ENCODE peak calls at places on chromosomes 4 and X, in eight cellular contexts. One of them, this sample, is unnamed.

GRCh38 chr4:80072607-80073361 is at the start of gene ANTXR2:
- DNase-seq in ureter: peak
- DNase-seq in IMR-90: peak
- DNase-seq in stimulated activated CD4-positive, alpha-beta T cell treated with anti-CD3 and anti-CD28 coated beads, Interleukin-1b, Interleukin-23, amount 100 ng/mL, for 4 hours: peak
- DNase-seq in Calu3: peak
- DNase-seq in lung microvascular endothelial cell: peak
- DNase-seq in T-helper 2 cell: peak
- DNase-seq in memory B cell: peak
- DNase-seq in this sample: peak

GRCh38 chrX:119552508-119552907 is 12.7 kb downstream of the STEEP1 start:
- DNase-seq in memory B cell: no peak
- DNase-seq in IMR-90: peak
- DNase-seq in T-helper 2 cell: no peak
- DNase-seq in lung microvascular endothelial cell: no peak
- DNase-seq in Calu3: peak
- DNase-seq in stimulated activated CD4-positive, alpha-beta T cell treated with anti-CD3 and anti-CD28 coated beads, Interleukin-1b, Interleukin-23, amount 100 ng/mL, for 4 hours: no peak
- DNase-seq in ureter: no peak
- DNase-seq in this sample: no peak

GRCh38 chr4:107283587-107284559 is 247.8 kb upstream of the DKK2 start:
- DNase-seq in stimulated activated CD4-positive, alpha-beta T cell treated with anti-CD3 and anti-CD28 coated beads, Interleukin-1b, Interleukin-23, amount 100 ng/mL, for 4 hours: no peak
- DNase-seq in lung microvascular endothelial cell: peak
- DNase-seq in memory B cell: no peak
- DNase-seq in ureter: no peak
- DNase-seq in IMR-90: peak
- DNase-seq in T-helper 2 cell: no peak
- DNase-seq in Calu3: no peak
- DNase-seq in this sample: no peak

GRCh38 chrX:50751091-50751490 is 62.9 kb downstream of the SHROOM4 start:
- DNase-seq in memory B cell: no peak
- DNase-seq in stimulated activated CD4-positive, alpha-beta T cell treated with anti-CD3 and anti-CD28 coated beads, Interleukin-1b, Interleukin-23, amount 100 ng/mL, for 4 hours: no peak
- DNase-seq in T-helper 2 cell: no peak
- DNase-seq in ureter: no peak
- DNase-seq in IMR-90: no peak
- DNase-seq in Calu3: no peak
- DNase-seq in lung microvascular endothelial cell: no peak
- DNase-seq in this sample: no peak

GRCh38 chrX:40807384-40807783 is 72.0 kb upstream of the MED14 start:
- DNase-seq in stimulated activated CD4-positive, alpha-beta T cell treated with anti-CD3 and anti-CD28 coated beads, Interleukin-1b, Interleukin-23, amount 100 ng/mL, for 4 hours: no peak
- DNase-seq in lung microvascular endothelial cell: no peak
- DNase-seq in ureter: no peak
- DNase-seq in T-helper 2 cell: no peak
- DNase-seq in Calu3: no peak
- DNase-seq in IMR-90: no peak
- DNase-seq in memory B cell: no peak
- DNase-seq in this sample: no peak

GRCh38 chr4:59825104-59825503 is 1375.0 kb upstream of the ADGRL3 start:
- DNase-seq in T-helper 2 cell: no peak
- DNase-seq in IMR-90: no peak
- DNase-seq in ureter: no peak
- DNase-seq in lung microvascular endothelial cell: no peak
- DNase-seq in Calu3: no peak
- DNase-seq in stimulated activated CD4-positive, alpha-beta T cell treated with anti-CD3 and anti-CD28 coated beads, Interleukin-1b, Interleukin-23, amount 100 ng/mL, for 4 hours: no peak
- DNase-seq in memory B cell: no peak
- DNase-seq in this sample: no peak

GRCh38 chr4:19508442-19508841 is 743.3 kb upstream of the SLIT2 start:
- DNase-seq in memory B cell: no peak
- DNase-seq in IMR-90: no peak
- DNase-seq in Calu3: no peak
- DNase-seq in T-helper 2 cell: no peak
- DNase-seq in ureter: no peak
- DNase-seq in stimulated activated CD4-positive, alpha-beta T cell treated with anti-CD3 and anti-CD28 coated beads, Interleukin-1b, Interleukin-23, amount 100 ng/mL, for 4 hours: no peak
- DNase-seq in lung microvascular endothelial cell: no peak
- DNase-seq in this sample: no peak

GRCh38 chr4:52376107-52376704 is 282.9 kb downstream of the USP46 start:
- DNase-seq in ureter: no peak
- DNase-seq in T-helper 2 cell: no peak
- DNase-seq in memory B cell: no peak
- DNase-seq in lung microvascular endothelial cell: peak
- DNase-seq in Calu3: peak
- DNase-seq in stimulated activated CD4-positive, alpha-beta T cell treated with anti-CD3 and anti-CD28 coated beads, Interleukin-1b, Interleukin-23, amount 100 ng/mL, for 4 hours: no peak
- DNase-seq in IMR-90: peak
- DNase-seq in this sample: no peak

GRCh38 chr4:127586922-127587571 is 45.7 kb upstream of the INTU start:
- DNase-seq in Calu3: peak
- DNase-seq in memory B cell: no peak
- DNase-seq in stimulated activated CD4-positive, alpha-beta T cell treated with anti-CD3 and anti-CD28 coated beads, Interleukin-1b, Interleukin-23, amount 100 ng/mL, for 4 hours: no peak
- DNase-seq in lung microvascular endothelial cell: peak
- DNase-seq in IMR-90: peak
- DNase-seq in ureter: no peak
- DNase-seq in T-helper 2 cell: no peak
- DNase-seq in this sample: no peak

GRCh38 chr4:174457468-174457867 is 64.8 kb downstream of the HPGD start:
- DNase-seq in IMR-90: no peak
- DNase-seq in ureter: no peak
- DNase-seq in Calu3: no peak
- DNase-seq in lung microvascular endothelial cell: no peak
- DNase-seq in memory B cell: no peak
- DNase-seq in stimulated activated CD4-positive, alpha-beta T cell treated with anti-CD3 and anti-CD28 coated beads, Interleukin-1b, Interleukin-23, amount 100 ng/mL, for 4 hours: no peak
- DNase-seq in T-helper 2 cell: no peak
- DNase-seq in this sample: no peak

GRCh38 chrX:40652664-40653063 is 5.3 kb upstream of the CXorf38 start:
- DNase-seq in T-helper 2 cell: no peak
- DNase-seq in memory B cell: no peak
- DNase-seq in ureter: no peak
- DNase-seq in IMR-90: no peak
- DNase-seq in Calu3: no peak
- DNase-seq in lung microvascular endothelial cell: no peak
- DNase-seq in stimulated activated CD4-positive, alpha-beta T cell treated with anti-CD3 and anti-CD28 coated beads, Interleukin-1b, Interleukin-23, amount 100 ng/mL, for 4 hours: no peak
- DNase-seq in this sample: no peak

GRCh38 chrX:54248309-54248708 is 65.3 kb upstream of the FAM120C start:
- DNase-seq in ureter: no peak
- DNase-seq in lung microvascular endothelial cell: peak
- DNase-seq in memory B cell: no peak
- DNase-seq in IMR-90: peak
- DNase-seq in Calu3: no peak
- DNase-seq in T-helper 2 cell: no peak
- DNase-seq in stimulated activated CD4-positive, alpha-beta T cell treated with anti-CD3 and anti-CD28 coated beads, Interleukin-1b, Interleukin-23, amount 100 ng/mL, for 4 hours: no peak
- DNase-seq in this sample: no peak

GRCh38 chr4:186789671-186790070 is 66.0 kb upstream of the FAT1 start:
- DNase-seq in ureter: no peak
- DNase-seq in IMR-90: peak
- DNase-seq in memory B cell: no peak
- DNase-seq in T-helper 2 cell: no peak
- DNase-seq in lung microvascular endothelial cell: no peak
- DNase-seq in stimulated activated CD4-positive, alpha-beta T cell treated with anti-CD3 and anti-CD28 coated beads, Interleukin-1b, Interleukin-23, amount 100 ng/mL, for 4 hours: no peak
- DNase-seq in Calu3: no peak
- DNase-seq in this sample: no peak

GRCh38 chrX:119502727-119503483 is 34.7 kb downstream of the SLC25A5 start:
- DNase-seq in memory B cell: no peak
- DNase-seq in stimulated activated CD4-positive, alpha-beta T cell treated with anti-CD3 and anti-CD28 coated beads, Interleukin-1b, Interleukin-23, amount 100 ng/mL, for 4 hours: no peak
- DNase-seq in IMR-90: peak
- DNase-seq in ureter: peak
- DNase-seq in Calu3: peak
- DNase-seq in lung microvascular endothelial cell: peak
- DNase-seq in T-helper 2 cell: no peak
- DNase-seq in this sample: no peak

GRCh38 chr4:3374011-3374645 is 67.6 kb upstream of the HGFAC start:
- DNase-seq in T-helper 2 cell: no peak
- DNase-seq in ureter: no peak
- DNase-seq in stimulated activated CD4-positive, alpha-beta T cell treated with anti-CD3 and anti-CD28 coated beads, Interleukin-1b, Interleukin-23, amount 100 ng/mL, for 4 hours: no peak
- DNase-seq in IMR-90: no peak
- DNase-seq in memory B cell: no peak
- DNase-seq in lung microvascular endothelial cell: no peak
- DNase-seq in Calu3: no peak
- DNase-seq in this sample: no peak

This sample was measured in GM12892.